ENCODE peak calls at places on chromosomes 2 and 18, in five cellular contexts. T is astrocyte; M is NCI-H510A treated with DMSO at 0.1 percent for 48 hours; V is HL-60; F is stimulated activated CD4-positive, alpha-beta T cell treated with anti-CD3 and anti-CD28 coated beads, Interleukin-4, amount 100 ng/mL, for 24 hours. D is an unnamed sample.

GRCh38 chr2:191650896-191651773 is 26.8 kb upstream of the NABP1 start:
- DNase-seq in T (no peak), M (no peak), V (no peak), F (no peak), D (peak)

GRCh38 chr18:45874501-45875184 is 49.2 kb downstream of the SIGLEC15 start:
- DNase-seq in T (peak), M (no peak), V (no peak), F (peak), D (peak)

GRCh38 chr2:82796132-82796531 is 1662.9 kb downstream of the SUCLG1 start:
- DNase-seq in T (peak), M (no peak), V (no peak), F (no peak), D (no peak)

GRCh38 chr2:183243760-183244159 is 119.5 kb downstream of the NUP35 start:
- DNase-seq in T (no peak), M (peak), V (no peak), F (no peak), D (no peak)

GRCh38 chr2:42117923-42118758 is 51.0 kb upstream of the EML4 start:
- DNase-seq in T (peak), M (peak), V (no peak), F (no peak), D (no peak)

GRCh38 chr18:58362027-58362575 is 266.8 kb downstream of the ALPK2 start:
- DNase-seq in T (peak), M (no peak), V (no peak), F (no peak), D (no peak)

GRCh38 chr18:25674183-25674582 is 322.2 kb upstream of the ZNF521 start:
- DNase-seq in T (no peak), M (no peak), V (no peak), F (no peak), D (no peak)

GRCh38 chr2:147572622-147573021 is 272.2 kb upstream of the ACVR2A start:
- DNase-seq in T (no peak), M (no peak), V (no peak), F (no peak), D (no peak)

GRCh38 chr2:239035361-239035814 is 187.5 kb downstream of the TWIST2 start:
- DNase-seq in T (no peak), M (no peak), V (no peak), F (peak), D (peak)

GRCh38 chr2:237207641-237208040 is 122.0 kb downstream of the COPS8 start:
- DNase-seq in T (peak), M (no peak), V (no peak), F (no peak), D (no peak)

GRCh38 chr2:196066794-196067382 is 1.7 kb downstream of the DNAH7 start:
- DNase-seq in T (peak), M (peak), V (peak), F (no peak), D (peak)

GRCh38 chr2:206230060-206230890 is 44.2 kb upstream of the ZDBF2 start:
- DNase-seq in T (no peak), M (peak), V (no peak), F (no peak), D (no peak)

GRCh38 chr2:74188018-74188601 is 9.4 kb upstream of the MOB1A start:
- DNase-seq in T (peak), M (peak), V (no peak), F (no peak), D (no peak)

GRCh38 chr2:68046642-68047240 is 16.1 kb downstream of the C1D start:
- DNase-seq in T (no peak), M (no peak), V (no peak), F (no peak), D (no peak)

GRCh38 chr18:25896178-25896780 is 194.1 kb downstream of the SS18 start:
- DNase-seq in T (peak), M (peak), V (peak), F (peak), D (peak)

GRCh38 chr2:238860966-238861730 is 13.3 kb downstream of the TWIST2 start:
- DNase-seq in T (no peak), M (no peak), V (no peak), F (no peak), D (no peak)

GRCh38 chr2:31253344-31254155 is 19.6 kb downstream of the EHD3 start:
- DNase-seq in T (no peak), M (peak), V (no peak), F (no peak), D (no peak)

GRCh38 chr2:191333911-191334357 is 88.7 kb downstream of the MYO1B start:
- DNase-seq in T (peak), M (no peak), V (no peak), F (no peak), D (no peak)

GRCh38 chr18:76452357-76452756 is 42.7 kb downstream of the ZNF516 start:
- DNase-seq in T (peak), M (peak), V (no peak), F (no peak), D (no peak)

GRCh38 chr2:218186355-218186766 is 19.6 kb upstream of the CXCR1 start:
- DNase-seq in T (peak), M (peak), V (peak), F (peak), D (peak)

GRCh38 chr2:179925713-179926112 is 64.3 kb upstream of the ZNF385B start:
- DNase-seq in T (no peak), M (no peak), V (no peak), F (no peak), D (no peak)

GRCh38 chr2:223042704-223043118 is 9.3 kb upstream of the KCNE4 start:
- DNase-seq in T (peak), M (no peak), V (no peak), F (no peak), D (no peak)

D was measured in GM20000.